ENCODE peak calls at places on chromosomes 7 and 10, in nine cellular contexts. T is Daoy; P is H54; I is iris pigment epithelial cell; V is stimulated activated naive CD8-positive, alpha-beta T cell treated with anti-CD3 and anti-CD28 coated beads, Interleukin-15, Interleukin-2, amounts not matched to agents 100 U/mL and 50 U/mL, for 24 hours; D is pancreas; H is HuH-7; X is colonic mucosa; Y is memory B cell. R is an unnamed sample.

GRCh38 chr7:34320926-34321609 is 336.9 kb upstream of the NPSR1 start:
- DNase-seq in T (peak), P (peak), I (peak), V (peak), D (peak), H (peak), X (peak), Y (peak), R (peak)

GRCh38 chr7:47516985-47517590 is 64.8 kb downstream of the TNS3 start:
- DNase-seq in T (no peak), P (no peak), I (no peak), V (no peak), D (peak), H (no peak), X (peak), Y (no peak), R (no peak)

GRCh38 chr7:7745966-7746365 is 27.6 kb upstream of the RPA3 start:
- DNase-seq in T (no peak), P (no peak), I (no peak), V (no peak), D (no peak), H (no peak), X (no peak), Y (no peak), R (no peak)

GRCh38 chr10:31143331-31143935 is 111.8 kb upstream of the ZNF438 start:
- DNase-seq in T (no peak), P (no peak), I (no peak), V (no peak), D (no peak), H (no peak), X (no peak), Y (no peak), R (no peak)

GRCh38 chr7:116259156-116259555 is 48.8 kb downstream of the TES start:
- DNase-seq in T (no peak), P (no peak), I (peak), V (no peak), D (no peak), H (no peak), X (no peak), Y (no peak), R (no peak)

GRCh38 chr10:68301790-68302502 is 29.9 kb upstream of the HNRNPH3 start:
- DNase-seq in T (peak), P (peak), I (peak), V (no peak), D (no peak), H (peak), X (no peak), Y (peak), R (peak)

GRCh38 chr10:106033065-106033464 is 1131.4 kb downstream of the SORCS1 start:
- DNase-seq in T (no peak), P (no peak), I (no peak), V (no peak), D (no peak), H (no peak), X (no peak), Y (no peak), R (no peak)

GRCh38 chr10:51377932-51378206 is 303.6 kb downstream of the PRKG1 start:
- DNase-seq in T (no peak), P (no peak), I (no peak), V (no peak), D (no peak), H (no peak), X (no peak), Y (no peak), R (no peak)

GRCh38 chr7:151503902-151504714 is 15.6 kb downstream of the RHEB start:
- DNase-seq in T (peak), P (no peak), I (peak), V (no peak), D (peak), H (no peak), X (no peak), Y (no peak), R (peak)

GRCh38 chr7:5665106-5666025 is 116.1 kb downstream of the RNF216 start:
- DNase-seq in T (peak), P (peak), I (peak), V (peak), D (peak), H (peak), X (peak), Y (peak), R (peak)

GRCh38 chr7:26675143-26675887 is 189.1 kb downstream of the SKAP2 start:
- DNase-seq in T (peak), P (no peak), I (peak), V (no peak), D (no peak), H (no peak), X (no peak), Y (no peak), R (peak)

GRCh38 chr10:98610301-98610700 is 163.6 kb upstream of the HPS1 start:
- DNase-seq in T (peak), P (no peak), I (peak), V (no peak), D (no peak), H (no peak), X (no peak), Y (no peak), R (no peak)

GRCh38 chr10:113131611-113132330 is 181.7 kb downstream of the TCF7L2 start:
- DNase-seq in T (no peak), P (peak), I (peak), V (no peak), D (no peak), H (peak), X (no peak), Y (no peak), R (no peak)

GRCh38 chr10:127262606-127263005 is 66.2 kb upstream of the INSYN2A start:
- DNase-seq in T (no peak), P (no peak), I (no peak), V (no peak), D (no peak), H (no peak), X (no peak), Y (no peak), R (no peak)

GRCh38 chr10:126500866-126501265 is 112.6 kb upstream of the ADAM12 start:
- DNase-seq in T (peak), P (no peak), I (peak), V (no peak), D (no peak), H (no peak), X (no peak), Y (no peak), R (no peak)

GRCh38 chr10:17348111-17349008 is 106.0 kb downstream of the ST8SIA6 start:
- DNase-seq in T (peak), P (peak), I (peak), V (no peak), D (peak), H (no peak), X (no peak), Y (no peak), R (no peak)

GRCh38 chr7:148044173-148044572 is 546.4 kb upstream of the C7orf33 start:
- DNase-seq in T (no peak), P (no peak), I (no peak), V (no peak), D (peak), H (no peak), X (no peak), Y (no peak), R (no peak)

GRCh38 chr10:85580585-85580984 is 786.0 kb downstream of the GRID1 start:
- DNase-seq in T (no peak), P (no peak), I (no peak), V (no peak), D (no peak), H (no peak), X (no peak), Y (no peak), R (no peak)

GRCh38 chr7:86768967-86769760 is 125.5 kb downstream of the GRM3 start:
- DNase-seq in T (no peak), P (no peak), I (no peak), V (no peak), D (no peak), H (no peak), X (no peak), Y (no peak), R (no peak)

GRCh38 chr10:72228318-72228751 is 12.3 kb upstream of the ASCC1 start:
- DNase-seq in T (no peak), P (no peak), I (no peak), V (no peak), D (no peak), H (no peak), X (no peak), Y (no peak), R (no peak)

GRCh38 chr10:23525406-23525805 is 86.5 kb downstream of the OTUD1 start:
- DNase-seq in T (peak), P (no peak), I (no peak), V (no peak), D (peak), H (no peak), X (peak), Y (peak), R (peak)

GRCh38 chr7:43647772-43648643 is 65.1 kb downstream of the STK17A start:
- DNase-seq in T (peak), P (peak), I (peak), V (peak), D (peak), H (no peak), X (peak), Y (no peak), R (peak)

GRCh38 chr7:24572014-24572413 is 1.2 kb upstream of the PALS2 start:
- DNase-seq in T (no peak), P (no peak), I (no peak), V (no peak), D (no peak), H (no peak), X (no peak), Y (no peak), R (peak)

GRCh38 chr7:76259124-76260086 is 43.1 kb upstream of the HSPB1 start:
- DNase-seq in T (no peak), P (no peak), I (no peak), V (no peak), D (no peak), H (no peak), X (no peak), Y (no peak), R (peak)

GRCh38 chr7:90433221-90433620 is 30.0 kb downstream of the CLDN12 start:
- DNase-seq in T (no peak), P (no peak), I (no peak), V (no peak), D (no peak), H (no peak), X (no peak), Y (no peak), R (no peak)

GRCh38 chr7:81260152-81260551 is 341.3 kb upstream of the SEMA3C start:
- DNase-seq in T (no peak), P (no peak), I (no peak), V (no peak), D (no peak), H (no peak), X (no peak), Y (no peak), R (peak)

GRCh38 chr10:78713659-78714058 is 355.1 kb upstream of the ZMIZ1 start:
- DNase-seq in T (no peak), P (no peak), I (no peak), V (no peak), D (no peak), H (no peak), X (no peak), Y (no peak), R (no peak)

GRCh38 chr10:70285432-70285831 is 1.6 kb upstream of the NPFFR1 start:
- DNase-seq in T (no peak), P (no peak), I (no peak), V (no peak), D (no peak), H (no peak), X (no peak), Y (no peak), R (no peak)

GRCh38 chr10:88281592-88282268 is 301.4 kb downstream of the RNLS start:
- DNase-seq in T (peak), P (no peak), I (peak), V (no peak), D (no peak), H (no peak), X (no peak), Y (no peak), R (peak)

GRCh38 chr10:128103229-128103714 is 23.0 kb downstream of the MKI67 start:
- DNase-seq in T (no peak), P (no peak), I (no peak), V (no peak), D (no peak), H (no peak), X (no peak), Y (no peak), R (no peak)

GRCh38 chr10:5861269-5862031 is 28.2 kb downstream of the ANKRD16 start:
- DNase-seq in T (peak), P (peak), I (peak), V (no peak), D (no peak), H (no peak), X (no peak), Y (no peak), R (peak)

GRCh38 chr7:38973760-38974159 is 3.9 kb upstream of the POU6F2 start:
- DNase-seq in T (peak), P (no peak), I (no peak), V (no peak), D (no peak), H (no peak), X (no peak), Y (no peak), R (no peak)

GRCh38 chr7:7746419-7746818 is 28.0 kb upstream of the RPA3 start:
- DNase-seq in T (no peak), P (no peak), I (no peak), V (no peak), D (no peak), H (no peak), X (no peak), Y (no peak), R (no peak)

GRCh38 chr10:97853006-97853405 is 3.4 kb downstream of the GOLGA7B start:
- DNase-seq in T (peak), P (peak), I (no peak), V (no peak), D (no peak), H (no peak), X (no peak), Y (no peak), R (no peak)

GRCh38 chr10:103598654-103599115 is 105.2 kb downstream of the NEURL1 start:
- DNase-seq in T (peak), P (peak), I (peak), V (peak), D (peak), H (peak), X (peak), Y (no peak), R (peak)

GRCh38 chr7:152025077-152025936 is at the start of gene GALNT11:
- DNase-seq in T (peak), P (peak), I (peak), V (peak), D (peak), H (peak), X (peak), Y (peak), R (peak)

GRCh38 chr7:1919539-1920265 is 249.6 kb downstream of the ELFN1 start:
- DNase-seq in T (no peak), P (no peak), I (no peak), V (peak), D (peak), H (no peak), X (no peak), Y (no peak), R (no peak)

GRCh38 chr7:157273208-157274202 is 63.3 kb upstream of the DNAJB6 start:
- DNase-seq in T (peak), P (peak), I (peak), V (peak), D (peak), H (peak), X (peak), Y (peak), R (peak)

GRCh38 chr10:101121661-101122045 is 9.4 kb upstream of the TLX1 start:
- DNase-seq in T (no peak), P (no peak), I (no peak), V (no peak), D (no peak), H (no peak), X (no peak), Y (no peak), R (no peak)